ENCODE peak calls at places on chromosomes 12 and 14, in four cellular contexts. One of them, this sample, is unnamed.

GRCh38 chr12:24227550-24227949 is 278.1 kb upstream of the SOX5 start:
- DNase-seq in mesothelial cell of epicardium: no peak
- DNase-seq in upper lobe of left lung: no peak
- DNase-seq in psoas muscle: no peak
- DNase-seq in this sample: no peak

GRCh38 chr14:70671652-70672327 is 30.1 kb downstream of the TTC9 start:
- DNase-seq in mesothelial cell of epicardium: no peak
- DNase-seq in psoas muscle: no peak
- DNase-seq in upper lobe of left lung: no peak
- DNase-seq in this sample: no peak

GRCh38 chr12:30792648-30793499 is 38.1 kb upstream of the CAPRIN2 start:
- DNase-seq in mesothelial cell of epicardium: no peak
- DNase-seq in psoas muscle: no peak
- DNase-seq in upper lobe of left lung: no peak
- DNase-seq in this sample: no peak

GRCh38 chr14:101567252-101567651 is 6.0 kb downstream of the DIO3 start:
- DNase-seq in mesothelial cell of epicardium: no peak
- DNase-seq in upper lobe of left lung: no peak
- DNase-seq in psoas muscle: no peak
- DNase-seq in this sample: no peak

GRCh38 chr14:50560929-50561280 is 960 bp downstream of the ATL1 start:
- DNase-seq in mesothelial cell of epicardium: peak; percentile 55
- DNase-seq in upper lobe of left lung: peak; percentile 94
- DNase-seq in psoas muscle: peak; percentile 85
- DNase-seq in this sample: peak; percentile 20

GRCh38 chr14:71415404-71415690 is 508.1 kb downstream of the PCNX1 start:
- DNase-seq in psoas muscle: no peak
- DNase-seq in upper lobe of left lung: no peak
- DNase-seq in mesothelial cell of epicardium: no peak
- DNase-seq in this sample: no peak

GRCh38 chr12:114976959-114977358 is 293.0 kb upstream of the TBX3 start:
- DNase-seq in mesothelial cell of epicardium: no peak
- DNase-seq in upper lobe of left lung: no peak
- DNase-seq in psoas muscle: no peak
- DNase-seq in this sample: no peak

GRCh38 chr12:105561981-105562726 is 231.7 kb downstream of the C12orf75 start:
- DNase-seq in upper lobe of left lung: no peak
- DNase-seq in psoas muscle: peak; percentile 56
- DNase-seq in mesothelial cell of epicardium: peak; percentile 55
- DNase-seq in this sample: no peak

GRCh38 chr12:121364657-121365265 is 12.6 kb upstream of the ANAPC5 start:
- DNase-seq in upper lobe of left lung: no peak
- DNase-seq in psoas muscle: no peak
- DNase-seq in mesothelial cell of epicardium: no peak
- DNase-seq in this sample: no peak

GRCh38 chr12:122659579-122659978 is 43.6 kb downstream of the HCAR2 start:
- DNase-seq in psoas muscle: peak; percentile 23
- DNase-seq in upper lobe of left lung: no peak
- DNase-seq in mesothelial cell of epicardium: no peak
- DNase-seq in this sample: no peak

GRCh38 chr12:53241623-53242412 is 9.8 kb upstream of the RARG start:
- DNase-seq in upper lobe of left lung: no peak
- DNase-seq in psoas muscle: no peak
- DNase-seq in mesothelial cell of epicardium: no peak
- DNase-seq in this sample: no peak

GRCh38 chr14:81275995-81276698 is 55.4 kb upstream of the GTF2A1 start:
- DNase-seq in upper lobe of left lung: no peak
- DNase-seq in psoas muscle: no peak
- DNase-seq in mesothelial cell of epicardium: no peak
- DNase-seq in this sample: no peak

GRCh38 chr14:91911474-91912032 is 35.9 kb downstream of the FBLN5 start:
- DNase-seq in psoas muscle: no peak
- DNase-seq in mesothelial cell of epicardium: no peak
- DNase-seq in upper lobe of left lung: no peak
- DNase-seq in this sample: no peak

GRCh38 chr14:59333668-59334067 is 131.5 kb downstream of the GPR135 start:
- DNase-seq in psoas muscle: no peak
- DNase-seq in upper lobe of left lung: no peak
- DNase-seq in mesothelial cell of epicardium: no peak
- DNase-seq in this sample: no peak

GRCh38 chr14:34723867-34724266 is 9.5 kb upstream of the CFL2 start:
- DNase-seq in psoas muscle: no peak
- DNase-seq in mesothelial cell of epicardium: no peak
- DNase-seq in upper lobe of left lung: no peak
- DNase-seq in this sample: no peak

GRCh38 chr14:55097894-55098560 is 31.0 kb upstream of the LGALS3 start:
- DNase-seq in upper lobe of left lung: no peak
- DNase-seq in mesothelial cell of epicardium: no peak
- DNase-seq in psoas muscle: no peak
- DNase-seq in this sample: peak; percentile 25

GRCh38 chr14:68403191-68403781 is 389.6 kb downstream of the ZFP36L1 start:
- DNase-seq in upper lobe of left lung: no peak
- DNase-seq in psoas muscle: no peak
- DNase-seq in mesothelial cell of epicardium: no peak
- DNase-seq in this sample: no peak

GRCh38 chr12:100427078-100427477 is 46.6 kb upstream of the NR1H4 start:
- DNase-seq in upper lobe of left lung: no peak
- DNase-seq in mesothelial cell of epicardium: no peak
- DNase-seq in psoas muscle: no peak
- DNase-seq in this sample: no peak

GRCh38 chr14:70281938-70282337 is 77.5 kb downstream of the COX16 start:
- DNase-seq in mesothelial cell of epicardium: no peak
- DNase-seq in upper lobe of left lung: no peak
- DNase-seq in psoas muscle: no peak
- DNase-seq in this sample: no peak

GRCh38 chr14:67940894-67941455 is 121.4 kb downstream of the RAD51B start:
- DNase-seq in mesothelial cell of epicardium: no peak
- DNase-seq in upper lobe of left lung: no peak
- DNase-seq in psoas muscle: no peak
- DNase-seq in this sample: no peak

GRCh38 chr14:55288439-55288838 is 17.2 kb downstream of the FBXO34 start:
- DNase-seq in psoas muscle: no peak
- DNase-seq in mesothelial cell of epicardium: no peak
- DNase-seq in upper lobe of left lung: no peak
- DNase-seq in this sample: no peak

GRCh38 chr14:84770030-84770429 is 759.9 kb upstream of the FLRT2 start:
- DNase-seq in upper lobe of left lung: no peak
- DNase-seq in psoas muscle: no peak
- DNase-seq in mesothelial cell of epicardium: no peak
- DNase-seq in this sample: no peak

GRCh38 chr14:100804138-100804537 is 21.8 kb upstream of the MEG3 start:
- DNase-seq in mesothelial cell of epicardium: no peak
- DNase-seq in upper lobe of left lung: no peak
- DNase-seq in psoas muscle: no peak
- DNase-seq in this sample: no peak

DNA sequence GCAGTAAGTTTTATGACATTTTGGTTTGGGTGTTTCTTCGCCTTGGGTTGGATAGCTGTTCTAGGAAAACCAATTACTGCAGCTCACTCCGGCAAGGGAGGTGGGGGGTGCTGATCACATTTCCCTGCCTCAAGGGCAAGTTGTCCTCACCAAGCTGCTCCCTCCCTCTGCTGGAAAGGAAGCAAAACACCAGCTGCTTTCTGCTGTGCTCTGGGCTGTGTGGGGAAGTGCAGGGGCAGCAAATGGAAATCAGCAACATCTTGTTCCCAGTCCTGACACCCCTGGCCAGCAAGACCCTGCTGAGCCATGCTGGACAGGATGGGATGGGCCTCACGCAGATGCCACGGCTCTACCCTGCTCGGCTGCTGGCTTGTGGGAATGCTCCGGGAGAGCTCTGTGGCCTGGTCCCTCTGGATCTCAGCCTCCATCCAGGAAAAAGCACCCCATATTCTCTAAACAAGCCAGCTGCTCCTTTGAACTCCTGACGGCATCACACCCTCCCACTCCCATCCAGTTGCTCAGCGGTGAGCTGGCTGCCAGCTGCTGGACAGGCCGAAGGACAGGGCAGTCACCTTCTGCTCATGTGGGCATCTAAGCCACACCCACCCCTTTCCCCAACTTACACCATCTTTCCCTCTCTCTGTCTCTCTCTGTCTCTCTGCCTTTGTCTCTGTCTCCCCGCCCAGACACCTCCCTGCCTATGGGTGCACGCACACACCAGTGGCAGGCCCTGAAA is 52.4 kb upstream of the EIF5 start:
- DNase-seq in mesothelial cell of epicardium: no peak
- DNase-seq in upper lobe of left lung: no peak
- DNase-seq in psoas muscle: peak; percentile 31
- DNase-seq in this sample: no peak
- TF ChIP-seq CTCF in mesothelial cell of epicardium: no peak
- TF ChIP-seq CTCF in upper lobe of left lung: no peak
- TF ChIP-seq CTCF in psoas muscle: peak; percentile 29
- TF ChIP-seq CTCF in this sample: no peak

GRCh38 chr14:102728509-102728908 is 48.7 kb upstream of the TRAF3 start:
- DNase-seq in mesothelial cell of epicardium: no peak
- DNase-seq in psoas muscle: no peak
- DNase-seq in upper lobe of left lung: no peak
- DNase-seq in this sample: no peak

GRCh38 chr14:102726191-102726949 is 50.9 kb upstream of the TRAF3 start:
- DNase-seq in mesothelial cell of epicardium: peak; percentile 21
- DNase-seq in upper lobe of left lung: no peak
- DNase-seq in psoas muscle: no peak
- DNase-seq in this sample: no peak

GRCh38 chr14:102727336-102728095 is 49.7 kb upstream of the TRAF3 start:
- DNase-seq in mesothelial cell of epicardium: peak; percentile 3
- DNase-seq in upper lobe of left lung: no peak
- DNase-seq in psoas muscle: no peak
- DNase-seq in this sample: no peak

GRCh38 chr14:102722646-102723045 is 54.6 kb upstream of the TRAF3 start:
- DNase-seq in mesothelial cell of epicardium: no peak
- DNase-seq in psoas muscle: no peak
- DNase-seq in upper lobe of left lung: no peak
- DNase-seq in this sample: no peak

GRCh38 chr14:102723650-102724049 is 53.6 kb upstream of the TRAF3 start:
- DNase-seq in mesothelial cell of epicardium: no peak
- DNase-seq in psoas muscle: no peak
- DNase-seq in upper lobe of left lung: no peak
- DNase-seq in this sample: no peak
- TF ChIP-seq CTCF in mesothelial cell of epicardium: no peak
- TF ChIP-seq CTCF in psoas muscle: no peak
- TF ChIP-seq CTCF in upper lobe of left lung: no peak
- TF ChIP-seq CTCF in this sample: no peak

DNA sequence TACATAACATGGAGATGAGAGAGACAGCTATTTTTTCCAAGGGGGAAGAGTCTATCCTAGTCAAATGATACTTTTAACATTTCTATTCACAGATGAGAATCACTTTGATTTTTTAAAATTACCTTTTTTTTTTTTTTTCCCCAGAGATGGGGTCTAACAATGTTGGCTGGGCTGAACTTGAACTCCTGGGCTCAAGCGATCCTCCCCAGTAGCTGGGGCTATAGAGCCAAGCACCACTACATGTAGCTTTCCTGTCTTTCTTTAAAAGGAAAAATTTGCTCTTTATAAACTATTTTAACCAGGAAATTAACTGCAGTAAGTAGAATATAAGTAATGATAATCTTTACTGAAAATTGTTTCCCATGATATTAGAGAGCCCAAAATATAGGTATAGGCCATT is 3.3 kb downstream of the PRICKLE1 start:
- DNase-seq in psoas muscle: no peak
- DNase-seq in mesothelial cell of epicardium: no peak
- DNase-seq in upper lobe of left lung: no peak
- DNase-seq in this sample: no peak
- TF ChIP-seq CTCF in psoas muscle: no peak
- TF ChIP-seq CTCF in mesothelial cell of epicardium: no peak
- TF ChIP-seq CTCF in upper lobe of left lung: no peak
- TF ChIP-seq CTCF in this sample: no peak

DNA sequence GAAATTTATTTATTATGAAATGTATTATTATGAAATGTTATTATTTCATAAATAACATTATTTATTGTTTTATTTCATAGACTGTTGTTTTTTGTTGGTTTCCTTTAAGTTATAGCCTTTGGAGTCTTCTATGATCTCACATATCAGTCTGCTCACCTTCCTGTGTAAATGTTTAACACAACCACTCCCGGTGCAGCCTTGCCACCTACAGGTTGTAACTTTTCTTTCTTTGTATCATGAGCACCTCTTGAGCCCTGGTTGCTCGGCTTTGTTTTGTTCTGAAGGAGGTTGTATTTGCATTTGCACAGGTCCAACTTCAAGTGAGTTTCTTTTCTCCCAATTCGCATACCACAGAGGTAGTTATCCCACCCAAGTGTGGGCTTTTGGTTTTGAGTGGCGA is 121.4 kb downstream of the SLC15A4 start:
- DNase-seq in psoas muscle: no peak
- DNase-seq in upper lobe of left lung: no peak
- DNase-seq in mesothelial cell of epicardium: no peak
- DNase-seq in this sample: no peak
- TF ChIP-seq CTCF in psoas muscle: no peak
- TF ChIP-seq CTCF in upper lobe of left lung: no peak
- TF ChIP-seq CTCF in mesothelial cell of epicardium: no peak
- TF ChIP-seq CTCF in this sample: no peak

GRCh38 chr12:5476356-5476755 is 44.4 kb downstream of the NTF3 start:
- DNase-seq in mesothelial cell of epicardium: no peak
- DNase-seq in upper lobe of left lung: no peak
- DNase-seq in psoas muscle: no peak
- DNase-seq in this sample: no peak

GRCh38 chr12:5479761-5480160 is 47.9 kb downstream of the NTF3 start:
- DNase-seq in upper lobe of left lung: no peak
- DNase-seq in psoas muscle: no peak
- DNase-seq in mesothelial cell of epicardium: no peak
- DNase-seq in this sample: no peak

GRCh38 chr12:5480218-5480952 is 48.5 kb downstream of the NTF3 start:
- DNase-seq in psoas muscle: no peak
- DNase-seq in upper lobe of left lung: peak; percentile 71
- DNase-seq in mesothelial cell of epicardium: peak; percentile 52
- DNase-seq in this sample: no peak

GRCh38 chr12:5480953-5481300 is 49.0 kb downstream of the NTF3 start:
- DNase-seq in psoas muscle: no peak
- DNase-seq in mesothelial cell of epicardium: no peak
- DNase-seq in upper lobe of left lung: no peak
- DNase-seq in this sample: no peak

DNA sequence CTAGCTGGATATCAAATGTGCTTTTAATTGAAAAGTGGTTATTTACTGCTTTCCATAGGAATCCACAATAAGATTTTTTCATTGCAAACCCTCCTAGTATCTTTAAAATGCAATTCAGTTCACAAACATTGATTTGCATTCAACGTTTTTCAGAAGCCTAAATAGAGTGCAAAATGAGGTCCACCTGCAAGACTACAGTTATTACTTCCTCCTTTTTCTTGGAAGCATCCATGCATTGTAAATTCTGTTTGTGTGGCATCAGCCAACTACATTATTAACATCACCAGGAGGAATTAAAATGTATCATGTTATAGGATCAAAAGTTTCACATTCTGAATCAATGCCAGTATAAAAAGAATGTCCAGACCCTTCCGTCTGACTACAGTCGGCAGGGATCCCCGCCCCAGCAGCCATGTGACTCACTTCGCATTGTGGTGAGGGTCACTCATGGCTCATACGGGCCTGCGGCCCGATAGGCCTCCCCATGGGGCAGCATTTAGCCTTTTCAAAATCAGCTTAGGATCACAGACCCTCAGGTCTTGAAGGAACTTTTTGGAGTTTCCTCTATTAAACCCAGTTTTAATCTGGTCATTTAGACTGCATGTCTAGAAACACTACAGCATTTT is 46.3 kb downstream of the NTF3 start:
- DNase-seq in upper lobe of left lung: no peak
- DNase-seq in mesothelial cell of epicardium: no peak
- DNase-seq in psoas muscle: no peak
- DNase-seq in this sample: no peak
- TF ChIP-seq CTCF in upper lobe of left lung: no peak
- TF ChIP-seq CTCF in mesothelial cell of epicardium: no peak
- TF ChIP-seq CTCF in psoas muscle: no peak
- TF ChIP-seq CTCF in this sample: no peak